ENCODE peak calls at places on chromosomes 3 and 15, in six cellular contexts. W is right lobe of liver, P is GM12891, D is uterus, M is endothelial cell of umbilical vein, I is transverse colon. V is an unnamed sample.
A peak's percentile ranks its signal among the peaks of the same experiment; 100 is the strongest.

GRCh38 chr3:16126634-16127033 is 47.8 kb upstream of the GALNT15 start:
- DNase-seq in I (no peak), D (no peak), W (no peak), P (no peak), M (no peak), V (no peak)

GRCh38 chr3:81013360-81013759 is 748.1 kb downstream of the GBE1 start:
- DNase-seq in W (no peak), D (no peak), I (no peak), M (no peak), P (no peak), V (no peak)

GRCh38 chr3:131396170-131396569 is 14.6 kb downstream of the NUDT16 start:
- DNase-seq in P (no peak), M (no peak), I (no peak), D (no peak), W (no peak), V (no peak)

GRCh38 chr3:31092748-31093607 is 198.5 kb upstream of the GADL1 start:
- DNase-seq in P (no peak), I (no peak), W (no peak), M (peak; percentile 59), D (no peak), V (no peak)

GRCh38 chr3:20104167-20104661 is 64.0 kb downstream of the KAT2B start:
- DNase-seq in M (no peak), I (peak; percentile 16), P (no peak), D (no peak), W (no peak), V (no peak)

GRCh38 chr3:46213201-46213600 is 5.1 kb upstream of the CCR1 start:
- DNase-seq in M (no peak), I (no peak), D (no peak), W (no peak), P (no peak), V (no peak)

GRCh38 chr15:85063522-85063921 is 81.9 kb downstream of the PDE8A start:
- DNase-seq in I (no peak), D (no peak), W (no peak), P (no peak), M (no peak), V (no peak)

GRCh38 chr15:47741082-47741481 is 23.8 kb downstream of the SEMA6D start:
- DNase-seq in W (no peak), I (no peak), D (no peak), P (no peak), M (no peak), V (no peak)

GRCh38 chr3:138114431-138114918 is 933 bp downstream of the DZIP1L start:
- DNase-seq in P (no peak), W (no peak), M (no peak), D (no peak), I (no peak), V (peak; percentile 15)

GRCh38 chr3:39108309-39108708 is 829 bp downstream of the TTC21A start:
- DNase-seq in D (no peak), I (peak; percentile 24), M (no peak), P (peak; percentile 66), W (no peak), V (no peak)

GRCh38 chr3:148797822-148798221 is 29.8 kb upstream of the CPB1 start:
- DNase-seq in D (no peak), M (no peak), I (no peak), P (no peak), W (no peak), V (no peak)

GRCh38 chr15:29093065-29093435 is 176.6 kb downstream of the NSMCE3 start:
- DNase-seq in M (no peak), W (no peak), P (no peak), D (no peak), I (no peak), V (no peak)

GRCh38 chr15:101439920-101440319 is 49.6 kb downstream of the PCSK6 start:
- DNase-seq in I (no peak), D (no peak), W (no peak), M (no peak), P (no peak), V (no peak)

GRCh38 chr15:72141171-72142084 is 23.2 kb downstream of the SENP8 start:
- DNase-seq in M (peak; percentile 37), W (no peak), P (peak; percentile 68), I (no peak), D (no peak), V (no peak)

GRCh38 chr15:79400650-79401049 is 31.5 kb upstream of the MINAR1 start:
- DNase-seq in P (no peak), D (no peak), M (no peak), W (no peak), I (no peak), V (no peak)

GRCh38 chr3:46378426-46378942 is 7.7 kb downstream of the CCR5 start:
- DNase-seq in W (peak; percentile 71), M (peak; percentile 56), P (no peak), D (peak; percentile 52), I (peak; percentile 76), V (peak; percentile 45)

GRCh38 chr15:77632760-77633133 is at the start of gene LINGO1:
- DNase-seq in I (no peak), D (no peak), M (no peak), W (no peak), P (no peak), V (no peak)

GRCh38 chr3:23153034-23153433 is 50.1 kb upstream of the UBE2E2 start:
- DNase-seq in I (no peak), D (no peak), P (no peak), W (no peak), M (no peak), V (no peak)

GRCh38 chr15:73991260-73991659 is 835 bp downstream of the STOML1 start:
- DNase-seq in M (peak; percentile 53), I (peak; percentile 45), P (no peak), W (no peak), D (peak; percentile 80), V (no peak)

GRCh38 chr15:73993211-73993994 is 1.1 kb upstream of the PML start:
- DNase-seq in D (no peak), W (no peak), P (no peak), I (no peak), M (no peak), V (no peak)

GRCh38 chr15:73990250-73991005 is 1.7 kb downstream of the STOML1 start:
- DNase-seq in D (no peak), W (no peak), P (no peak), M (no peak), I (no peak), V (no peak)

GRCh38 chr15:73992594-73992898 is 451 bp upstream of the STOML1 start:
- DNase-seq in D (no peak), P (no peak), M (no peak), I (no peak), W (no peak), V (no peak)

GRCh38 chr15:73991726-73992593 is at the start of gene STOML1:
- DNase-seq in I (peak; percentile 95), P (peak; percentile 96), M (peak; percentile 90), W (peak; percentile 95), D (peak; percentile 94), V (peak; percentile 44)
- TF ChIP-seq POLR2A in I (peak; percentile 65), P (no peak), M (peak; percentile 67), W (peak; percentile 62), D (peak; percentile 47), V (peak; percentile 70)

DNA sequence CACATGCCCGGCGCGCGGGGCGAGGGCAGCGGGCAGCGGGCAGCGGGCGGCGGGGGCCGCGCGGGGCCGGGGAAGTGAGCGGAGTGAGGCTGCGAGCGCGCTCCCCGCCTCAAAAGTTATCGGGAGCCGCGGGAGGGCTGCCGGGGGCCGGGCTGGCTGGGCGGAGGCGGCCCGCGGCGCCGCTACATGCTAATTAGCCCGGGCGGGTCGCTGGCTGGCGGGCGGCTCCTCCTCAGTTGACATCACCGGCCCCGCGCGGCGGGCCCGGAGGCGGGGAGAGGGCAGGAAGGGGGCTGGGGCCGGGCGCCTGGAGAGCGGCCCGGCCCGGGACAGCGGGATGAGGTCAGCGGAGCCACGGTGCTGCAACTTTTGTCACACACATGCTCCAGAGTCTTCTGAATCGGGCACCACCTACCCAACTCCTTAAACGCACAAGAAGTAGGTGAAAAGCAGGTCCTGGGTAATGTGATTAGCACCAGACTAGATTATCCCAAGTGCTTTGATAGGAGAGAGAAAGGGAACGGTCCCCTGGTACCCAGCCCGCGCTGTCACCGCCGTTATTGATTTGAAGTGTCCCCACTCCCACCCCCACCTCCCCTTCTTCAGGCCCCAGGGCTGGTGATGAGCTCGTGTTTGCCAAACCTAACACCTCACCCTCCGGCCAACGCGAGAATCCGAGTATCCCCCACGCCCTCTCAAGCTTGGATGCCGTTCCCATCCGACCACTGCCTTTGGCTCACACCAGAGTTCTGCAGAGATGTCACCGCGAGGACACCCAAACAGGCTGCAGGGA is at the start of gene HEG1:
- DNase-seq in I (peak; percentile 85), W (peak; percentile 95), P (peak; percentile 89), M (peak; percentile 80), D (peak; percentile 91), V (peak; percentile 85)
- TF ChIP-seq POLR2A in I (peak; percentile 7), W (peak; percentile 66), P (no peak), M (peak; percentile 42), D (peak; percentile 77), V (peak; percentile 70)

DNA sequence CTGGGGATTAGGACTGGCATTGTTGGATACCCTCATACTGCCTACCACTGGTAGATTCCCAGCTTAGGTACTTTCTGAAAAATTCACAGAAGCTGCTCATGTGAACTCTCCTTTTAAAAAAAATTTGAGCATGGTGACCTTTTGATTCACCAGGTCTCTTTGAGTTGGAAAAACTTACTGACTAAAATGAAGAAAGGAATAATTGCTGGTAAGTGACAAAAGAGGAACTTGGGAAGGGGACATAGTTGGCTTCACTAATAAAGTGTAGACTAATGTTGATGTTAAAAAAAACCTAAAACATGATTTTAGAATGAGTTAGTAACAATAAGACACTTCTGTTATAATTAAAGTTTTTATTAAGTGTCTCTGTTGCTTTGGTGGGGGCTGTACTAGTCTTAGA is 8.6 kb downstream of the VPS8 start:
- DNase-seq in P (no peak), M (no peak), D (no peak), I (no peak), W (no peak), V (no peak)
- TF ChIP-seq POLR2A in P (no peak), M (no peak), D (no peak), I (no peak), W (no peak), V (no peak)

GRCh38 chr3:64685800-64686445 is 1.9 kb downstream of the ADAMTS9 start:
- DNase-seq in W (peak; percentile 92), M (peak; percentile 96), D (peak; percentile 96), P (no peak), I (peak; percentile 89), V (no peak)
- TF ChIP-seq POLR2A in W (peak; percentile 67), M (peak; percentile 70), D (peak; percentile 77), P (no peak), I (peak; percentile 78), V (no peak)

GRCh38 chr15:74889882-74890768 is at the start of gene MPI:
- DNase-seq in M (peak; percentile 86), W (peak; percentile 90), I (peak; percentile 90), P (peak; percentile 96), D (peak; percentile 81), V (peak; percentile 86)
- TF ChIP-seq POLR2A in M (peak; percentile 96), W (peak; percentile 50), I (peak; percentile 72), P (peak; percentile 96), D (no peak), V (peak; percentile 93)